ENCODE peak calls at places on chromosomes 12 and 14, in four cellular contexts. One of them, this sample, is unnamed.

GRCh38 chr12:93518725-93519124 is 51.4 kb downstream of the MRPL42 start:
- DNase-seq in Calu3: no peak
- DNase-seq in AG04450: peak; percentile 38
- DNase-seq in dorsolateral prefrontal cortex: no peak
- DNase-seq in this sample: no peak

GRCh38 chr14:104343690-104344640 is 205.6 kb downstream of the KIF26A start:
- DNase-seq in Calu3: no peak
- DNase-seq in AG04450: no peak
- DNase-seq in dorsolateral prefrontal cortex: peak; percentile 42
- DNase-seq in this sample: no peak

GRCh38 chr14:68598621-68599447 is 194.0 kb downstream of the ZFP36L1 start:
- DNase-seq in Calu3: peak; percentile 70
- DNase-seq in AG04450: peak; percentile 86
- DNase-seq in dorsolateral prefrontal cortex: no peak
- DNase-seq in this sample: no peak

GRCh38 chr14:73142216-73142615 is 5.9 kb downstream of the PSEN1 start:
- DNase-seq in Calu3: no peak
- DNase-seq in AG04450: no peak
- DNase-seq in dorsolateral prefrontal cortex: no peak
- DNase-seq in this sample: no peak

GRCh38 chr12:96814200-96814599 is 92.9 kb upstream of the NEDD1 start:
- DNase-seq in Calu3: no peak
- DNase-seq in AG04450: no peak
- DNase-seq in dorsolateral prefrontal cortex: no peak
- DNase-seq in this sample: no peak

GRCh38 chr14:53979141-53979673 is 22.6 kb upstream of the BMP4 start:
- DNase-seq in Calu3: no peak
- DNase-seq in AG04450: no peak
- DNase-seq in dorsolateral prefrontal cortex: no peak
- DNase-seq in this sample: no peak

GRCh38 chr12:30796508-30796780 is 41.7 kb upstream of the CAPRIN2 start:
- DNase-seq in Calu3: peak; percentile 42
- DNase-seq in AG04450: no peak
- DNase-seq in dorsolateral prefrontal cortex: no peak
- DNase-seq in this sample: no peak

GRCh38 chr12:29818925-29819324 is 35.2 kb upstream of the TMTC1 start:
- DNase-seq in Calu3: no peak
- DNase-seq in AG04450: no peak
- DNase-seq in dorsolateral prefrontal cortex: no peak
- DNase-seq in this sample: no peak

GRCh38 chr12:27260746-27261145 is 16.7 kb downstream of the STK38L start:
- DNase-seq in Calu3: no peak
- DNase-seq in AG04450: no peak
- DNase-seq in dorsolateral prefrontal cortex: no peak
- DNase-seq in this sample: no peak

GRCh38 chr14:104091927-104092771 is 6.6 kb downstream of the ASPG start:
- DNase-seq in Calu3: no peak
- DNase-seq in AG04450: no peak
- DNase-seq in dorsolateral prefrontal cortex: peak; percentile 39
- DNase-seq in this sample: no peak

GRCh38 chr12:120316798-120317257 is 10.8 kb downstream of the PLA2G1B start:
- DNase-seq in Calu3: no peak
- DNase-seq in AG04450: no peak
- DNase-seq in dorsolateral prefrontal cortex: no peak
- DNase-seq in this sample: no peak

GRCh38 chr14:53539489-53540126 is 386.5 kb upstream of the DDHD1 start:
- DNase-seq in Calu3: peak; percentile 82
- DNase-seq in AG04450: peak; percentile 70
- DNase-seq in dorsolateral prefrontal cortex: peak; percentile 68
- DNase-seq in this sample: peak; percentile 48

GRCh38 chr14:53055003-53055402 is 98.1 kb downstream of the DDHD1 start:
- DNase-seq in Calu3: no peak
- DNase-seq in AG04450: peak; percentile 42
- DNase-seq in dorsolateral prefrontal cortex: no peak
- DNase-seq in this sample: no peak

GRCh38 chr12:32102234-32102633 is 4.4 kb upstream of the BICD1 start:
- DNase-seq in Calu3: no peak
- DNase-seq in AG04450: no peak
- DNase-seq in dorsolateral prefrontal cortex: no peak
- DNase-seq in this sample: no peak

GRCh38 chr14:42510071-42510470 is 903.4 kb downstream of the LRFN5 start:
- DNase-seq in Calu3: no peak
- DNase-seq in AG04450: no peak
- DNase-seq in dorsolateral prefrontal cortex: no peak
- DNase-seq in this sample: no peak

GRCh38 chr14:61489932-61490331 is 168.6 kb downstream of the PRKCH start:
- DNase-seq in Calu3: peak; percentile 45
- DNase-seq in AG04450: no peak
- DNase-seq in dorsolateral prefrontal cortex: no peak
- DNase-seq in this sample: no peak

GRCh38 chr14:92613008-92613658 is 99.6 kb downstream of the RIN3 start:
- DNase-seq in Calu3: peak; percentile 57
- DNase-seq in AG04450: no peak
- DNase-seq in dorsolateral prefrontal cortex: no peak
- DNase-seq in this sample: peak; percentile 58

GRCh38 chr14:101010293-101010692 is 106.8 kb upstream of the RTL1 start:
- DNase-seq in Calu3: no peak
- DNase-seq in AG04450: no peak
- DNase-seq in dorsolateral prefrontal cortex: no peak
- DNase-seq in this sample: no peak

GRCh38 chr12:119631930-119632678 is 35.8 kb upstream of the PRKAB1 start:
- DNase-seq in Calu3: no peak
- DNase-seq in AG04450: no peak
- DNase-seq in dorsolateral prefrontal cortex: no peak
- DNase-seq in this sample: no peak

GRCh38 chr14:93984987-93985410 is 8.6 kb upstream of the ASB2 start:
- DNase-seq in Calu3: peak; percentile 60
- DNase-seq in AG04450: peak; percentile 85
- DNase-seq in dorsolateral prefrontal cortex: peak; percentile 60
- DNase-seq in this sample: no peak

GRCh38 chr14:36661506-36662257 is at the start of gene PAX9:
- DNase-seq in Calu3: peak; percentile 95
- DNase-seq in AG04450: no peak
- DNase-seq in dorsolateral prefrontal cortex: no peak
- DNase-seq in this sample: no peak

GRCh38 chr14:56888274-56888673 is 78.0 kb upstream of the OTX2 start:
- DNase-seq in Calu3: no peak
- DNase-seq in AG04450: no peak
- DNase-seq in dorsolateral prefrontal cortex: no peak
- DNase-seq in this sample: no peak

GRCh38 chr12:117064049-117064448 is 35.2 kb downstream of the TESC start:
- DNase-seq in Calu3: no peak
- DNase-seq in AG04450: no peak
- DNase-seq in dorsolateral prefrontal cortex: no peak
- DNase-seq in this sample: no peak
- TF ChIP-seq CTCF in Calu3: no peak
- TF ChIP-seq CTCF in AG04450: no peak
- TF ChIP-seq CTCF in dorsolateral prefrontal cortex: no peak
- TF ChIP-seq CTCF in this sample: no peak

DNA sequence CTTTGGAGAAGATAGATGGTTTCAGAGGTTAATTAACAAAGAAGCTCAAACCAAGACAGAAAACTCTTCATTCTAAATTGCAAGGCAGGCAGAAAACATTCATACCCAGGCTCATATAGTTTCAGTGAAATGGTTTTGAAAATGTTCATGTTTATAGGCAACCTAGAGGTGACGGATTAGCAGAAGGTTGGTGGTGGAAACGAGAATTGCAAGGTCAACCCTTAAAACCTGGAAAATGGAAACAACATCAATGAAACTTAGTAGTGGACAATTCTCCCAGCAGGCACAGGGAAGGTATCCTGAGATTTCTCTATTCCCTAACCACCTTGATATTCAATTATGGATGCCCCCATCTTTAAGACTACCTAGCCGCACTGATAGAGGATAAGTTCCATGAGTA is 965 bp downstream of the CD163 start:
- DNase-seq in Calu3: no peak
- DNase-seq in AG04450: no peak
- DNase-seq in dorsolateral prefrontal cortex: no peak
- DNase-seq in this sample: no peak
- TF ChIP-seq CTCF in Calu3: no peak
- TF ChIP-seq CTCF in AG04450: no peak
- TF ChIP-seq CTCF in dorsolateral prefrontal cortex: no peak
- TF ChIP-seq CTCF in this sample: no peak

GRCh38 chr14:90193925-90194324 is 62.4 kb upstream of the PSMC1 start:
- DNase-seq in Calu3: peak; percentile 21
- DNase-seq in AG04450: no peak
- DNase-seq in dorsolateral prefrontal cortex: no peak
- DNase-seq in this sample: no peak
- TF ChIP-seq CTCF in Calu3: no peak
- TF ChIP-seq CTCF in AG04450: peak; percentile 26
- TF ChIP-seq CTCF in dorsolateral prefrontal cortex: peak; percentile 30
- TF ChIP-seq CTCF in this sample: no peak

DNA sequence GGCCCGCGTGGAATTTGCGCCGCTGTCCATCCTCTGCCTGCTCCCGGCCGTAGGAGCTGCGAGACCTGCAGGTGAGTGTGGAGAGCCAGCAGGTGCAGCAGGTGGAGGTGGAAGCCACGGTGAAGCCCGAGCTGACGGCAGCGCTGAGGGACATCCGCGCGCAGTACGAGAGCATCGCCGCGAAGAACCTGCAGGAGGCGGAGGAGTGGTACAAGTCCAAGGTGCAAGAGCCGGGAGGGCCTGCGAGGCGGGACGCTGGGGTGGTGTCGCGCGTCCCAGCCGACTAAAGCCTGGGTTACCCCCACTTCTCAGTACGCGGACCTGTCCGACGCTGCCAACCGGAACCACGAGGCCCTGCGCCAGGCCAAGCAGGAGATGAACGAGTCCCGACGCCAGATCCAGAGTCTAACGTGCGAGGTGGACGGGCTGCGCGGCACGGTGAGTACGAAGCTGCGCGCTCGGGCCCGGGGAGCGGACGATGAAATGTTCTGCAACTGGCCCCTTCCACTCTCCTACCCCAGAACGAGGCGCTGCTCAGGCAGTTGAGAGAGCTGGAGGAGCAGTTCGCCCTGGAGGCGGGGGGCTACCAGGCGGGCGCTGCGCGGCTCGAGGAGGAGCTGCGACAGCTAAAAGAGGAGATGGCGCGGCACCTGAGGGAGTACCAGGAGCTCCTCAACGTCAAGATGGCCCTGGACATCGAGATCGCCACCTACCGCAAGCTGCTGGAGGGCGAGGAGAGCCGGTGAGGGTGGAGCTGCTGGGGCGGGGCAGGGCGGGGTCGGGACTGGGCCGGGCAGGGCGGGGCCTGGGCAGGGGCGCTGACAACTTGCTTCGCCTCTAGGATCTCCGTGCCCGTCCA is 2.1 kb downstream of the PRPH start:
- DNase-seq in Calu3: peak; percentile 69
- DNase-seq in AG04450: no peak
- DNase-seq in dorsolateral prefrontal cortex: no peak
- DNase-seq in this sample: peak; percentile 38
- TF ChIP-seq CTCF in Calu3: peak; percentile 13
- TF ChIP-seq CTCF in AG04450: no peak
- TF ChIP-seq CTCF in dorsolateral prefrontal cortex: no peak
- TF ChIP-seq CTCF in this sample: no peak

This sample was measured in activated B cell treated with CpG ODN at 0.5 μM for 24 hours.